ENCODE peak calls at places on chromosomes 6 and 20, in four cellular contexts. A is GM12878, R is K562, N is HL-60. V is an unnamed sample.

GRCh38 chr20:7841291-7841966 is 98.8 kb downstream of the HAO1 start:
- DNase-seq in A (no peak), N (no peak), R (no peak), V (no peak)

GRCh38 chr20:32777177-32777956 is 15.2 kb downstream of the DNMT3B start:
- DNase-seq in R (no peak), N (no peak), A (no peak), V (no peak)

GRCh38 chr20:9392892-9393857 is 121.2 kb upstream of the LAMP5 start:
- DNase-seq in A (no peak), N (peak), R (peak), V (no peak)

GRCh38 chr6:1200706-1201105 is 111.2 kb upstream of the FOXQ1 start:
- DNase-seq in A (no peak), R (no peak), N (no peak), V (no peak)

GRCh38 chr6:111957623-111958315 is 84.5 kb upstream of the FYN start:
- DNase-seq in N (no peak), R (peak), A (no peak), V (no peak)

GRCh38 chr20:20573797-20574196 is 138.6 kb downstream of the RALGAPA2 start:
- DNase-seq in N (no peak), A (no peak), R (no peak), V (no peak)

GRCh38 chr6:152173321-152173720 is 365.8 kb downstream of the ESR1 start:
- DNase-seq in A (no peak), N (no peak), R (no peak), V (no peak)

GRCh38 chr20:58705525-58705924 is 12.9 kb downstream of the NPEPL1 start:
- DNase-seq in N (no peak), A (no peak), R (no peak), V (no peak)

GRCh38 chr6:140559458-140559857 is 1185.0 kb upstream of the CITED2 start:
- DNase-seq in A (no peak), N (no peak), R (no peak), V (no peak)

GRCh38 chr6:40476673-40477072 is 110.5 kb downstream of the LRFN2 start:
- DNase-seq in R (no peak), N (no peak), A (no peak), V (no peak)

GRCh38 chr20:57919059-57919458 is 209.2 kb upstream of the PMEPA1 start:
- DNase-seq in R (no peak), N (no peak), A (no peak), V (no peak)

GRCh38 chr20:2149507-2149906 is 47.9 kb downstream of the STK35 start:
- DNase-seq in A (no peak), N (no peak), R (no peak), V (no peak)

GRCh38 chr6:111711989-111712388 is 106.3 kb upstream of the TRAF3IP2 start:
- DNase-seq in A (no peak), N (no peak), R (no peak), V (no peak)

GRCh38 chr6:126919947-126920346 is 198.5 kb upstream of the RSPO3 start:
- DNase-seq in R (no peak), A (no peak), N (no peak), V (no peak)

GRCh38 chr6:126926926-126927325 is 191.5 kb upstream of the RSPO3 start:
- DNase-seq in N (no peak), A (no peak), R (no peak), V (no peak)

GRCh38 chr6:126927841-126928240 is 190.6 kb upstream of the RSPO3 start:
- DNase-seq in N (no peak), A (no peak), R (no peak), V (no peak)

GRCh38 chr6:126923807-126924206 is 194.7 kb upstream of the RSPO3 start:
- DNase-seq in R (no peak), A (no peak), N (no peak), V (no peak)
- TF ChIP-seq SPI1 in R (no peak), A (no peak), N (no peak), V (no peak)

DNA sequence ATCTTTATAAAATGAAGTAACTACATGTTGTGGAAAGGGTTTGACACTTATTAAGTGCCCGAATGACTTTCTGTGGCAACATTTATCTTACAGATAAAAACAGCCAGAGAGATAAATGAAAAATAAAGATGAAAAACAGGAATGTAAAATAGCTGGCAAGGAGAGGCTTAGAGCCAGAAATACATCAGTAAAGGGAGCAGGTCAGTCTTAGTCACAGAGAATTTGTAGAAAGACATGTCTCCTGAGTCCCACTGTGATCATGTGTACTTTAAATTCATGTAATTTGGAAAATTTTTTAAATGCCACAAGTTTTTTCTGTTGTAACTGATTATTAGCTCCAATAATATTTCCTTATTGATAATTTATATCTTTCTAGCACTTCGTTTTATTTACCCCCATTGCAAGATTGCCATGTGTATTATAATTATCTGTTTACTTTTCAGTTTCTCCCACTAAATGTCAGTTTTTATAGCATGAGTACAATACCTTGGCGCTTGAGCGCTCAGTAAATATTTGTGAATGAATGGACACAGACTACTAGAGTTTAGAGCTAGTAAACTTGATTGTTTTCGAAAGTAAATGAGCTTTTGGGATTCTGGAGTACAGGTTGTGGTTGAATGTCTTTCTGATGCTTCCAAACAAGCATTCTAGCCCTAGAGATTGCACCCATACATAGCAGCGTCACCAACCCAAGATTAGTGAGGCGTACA is 15.2 kb downstream of the TAB2 start:
- DNase-seq in N (no peak), A (no peak), R (no peak), V (no peak)
- TF ChIP-seq POLR2AphosphoS5 in N (no peak), A (no peak), R (no peak), V (no peak)

GRCh38 chr20:23320317-23320716 is 30.3 kb upstream of the NXT1 start:
- DNase-seq in R (peak), N (no peak), A (no peak), V (no peak)
- TF ChIP-seq SPI1 in R (no peak), N (no peak), A (no peak), V (no peak)

GRCh38 chr6:7907159-7907558 is 3.4 kb downstream of the TXNDC5 start:
- DNase-seq in A (no peak), N (no peak), R (peak), V (no peak)

GRCh38 chr6:7903673-7904072 is 6.9 kb downstream of the TXNDC5 start:
- DNase-seq in N (no peak), R (no peak), A (no peak), V (no peak)

GRCh38 chr6:7904654-7905319 is 5.8 kb downstream of the TXNDC5 start:
- DNase-seq in A (no peak), N (no peak), R (no peak), V (no peak)

GRCh38 chr6:7906741-7907140 is 3.8 kb downstream of the TXNDC5 start:
- DNase-seq in N (no peak), R (no peak), A (no peak), V (no peak)

DNA sequence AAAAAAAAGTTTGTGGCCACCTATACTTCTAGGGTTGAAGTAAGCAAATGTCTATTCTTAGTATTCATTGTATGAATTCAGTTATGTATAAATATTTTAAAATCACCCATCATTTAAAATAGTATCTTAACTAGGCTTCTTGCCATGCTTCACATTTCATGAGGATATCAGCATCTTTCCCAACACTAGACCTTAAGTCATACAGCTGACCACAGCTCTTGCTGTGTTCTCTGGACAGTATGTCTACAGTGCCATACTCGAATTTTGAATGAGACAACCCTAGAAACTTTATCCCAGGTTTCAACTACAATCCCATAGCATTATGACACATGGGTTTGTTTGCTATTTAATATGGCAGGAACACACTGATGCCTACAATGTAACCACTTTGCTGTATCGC is 5.2 kb downstream of the TXNDC5 start:
- DNase-seq in R (no peak), N (no peak), A (no peak), V (no peak)
- TF ChIP-seq POLR2AphosphoS5 in R (no peak), N (no peak), A (no peak), V (no peak)

GRCh38 chr20:60239981-60240380 is 281.8 kb downstream of the CDH26 start:
- DNase-seq in R (no peak), N (no peak), A (no peak), V (no peak)
- TF ChIP-seq SPI1 in R (no peak), N (no peak), A (no peak), V (no peak)

GRCh38 chr20:54103762-54104600 is 33.6 kb upstream of the BCAS1 start:
- DNase-seq in R (no peak), A (no peak), N (no peak), V (no peak)
- TF ChIP-seq POLR2AphosphoS5 in R (no peak), A (no peak), N (no peak), V (no peak)

V was measured in GM12891.